ENCODE peak calls at places on chromosomes 5 and 9, in five cellular contexts. C is CD4-positive, CD25-positive, alpha-beta regulatory T cell; Z is IMR-90; P is uterus; J is CD8-positive, alpha-beta T cell. T is an unnamed sample.

GRCh38 chr9:110975278-110975677 is 63.0 kb downstream of the LPAR1 start:
- DNase-seq in C (no peak), J (no peak), P (no peak), Z (no peak), T (no peak)

GRCh38 chr9:137078701-137079400 is 1.5 kb downstream of the UAP1L1 start:
- DNase-seq in P (peak; percentile 16), C (no peak), J (no peak), Z (no peak), T (no peak)

GRCh38 chr5:176662371-176663333 is 15.4 kb downstream of the TSPAN17 start:
- DNase-seq in Z (no peak), C (no peak), P (no peak), J (no peak), T (no peak)

GRCh38 chr5:1111727-1112289 is at the start of gene SLC12A7:
- DNase-seq in J (peak; percentile 72), P (peak; percentile 55), C (peak; percentile 76), Z (no peak), T (no peak)

GRCh38 chr5:122493091-122493775 is 181.2 kb downstream of the SNCAIP start:
- DNase-seq in J (no peak), C (no peak), P (no peak), Z (no peak), T (no peak)

GRCh38 chr5:43704243-43704642 is 101.3 kb downstream of the NNT start:
- DNase-seq in J (no peak), P (no peak), C (no peak), Z (no peak), T (no peak)

GRCh38 chr5:172870261-172870806 is 36.3 kb downstream of the ERGIC1 start:
- DNase-seq in P (peak; percentile 44), Z (peak; percentile 97), C (no peak), J (no peak), T (no peak)

GRCh38 chr9:14627513-14627912 is 65.7 kb downstream of the ZDHHC21 start:
- DNase-seq in Z (no peak), C (no peak), J (no peak), P (no peak), T (no peak)

GRCh38 chr5:67900515-67900914 is 315.0 kb upstream of the PIK3R1 start:
- DNase-seq in C (no peak), Z (no peak), P (peak; percentile 22), J (no peak), T (no peak)

GRCh38 chr9:133689151-133689763 is 48.9 kb downstream of the SARDH start:
- DNase-seq in Z (no peak), P (no peak), C (no peak), J (no peak), T (no peak)

GRCh38 chr9:8734760-8735159 is 935.2 kb upstream of the DMAC1 start:
- DNase-seq in J (no peak), Z (no peak), P (no peak), C (no peak), T (no peak)

GRCh38 chr9:97363661-97364299 is 48.1 kb upstream of the TDRD7 start:
- DNase-seq in P (no peak), C (no peak), J (no peak), Z (no peak), T (no peak)

GRCh38 chr9:93096811-93097382 is 880 bp downstream of the CARD19 start:
- DNase-seq in P (no peak), J (no peak), C (no peak), Z (no peak), T (no peak)

GRCh38 chr9:93096131-93096802 is at the start of gene CARD19:
- DNase-seq in Z (peak; percentile 12), J (peak; percentile 51), C (peak; percentile 64), P (peak; percentile 71), T (no peak)

GRCh38 chr9:93098236-93098946 is 2.4 kb downstream of the CARD19 start:
- DNase-seq in P (peak; percentile 90), J (peak; percentile 71), Z (peak; percentile 98), C (peak; percentile 67), T (no peak)

GRCh38 chr9:93099551-93100264 is 3.7 kb downstream of the CARD19 start:
- DNase-seq in C (no peak), J (no peak), P (no peak), Z (no peak), T (no peak)

GRCh38 chr9:93097496-93098205 is 1.6 kb downstream of the CARD19 start:
- DNase-seq in J (no peak), P (no peak), Z (peak; percentile 12), C (no peak), T (no peak)
- H3K4me3 ChIP-seq in J (peak overlapping the region; percentile 89), P (peak overlapping the region; percentile 92), Z (peak overlapping the region; percentile 87), C (peak overlapping the region; percentile 79), T (no peak overlapping the region)

GRCh38 chr5:80187274-80187673 is 68.6 kb downstream of the SERINC5 start:
- DNase-seq in Z (no peak), J (no peak), C (no peak), P (no peak), T (no peak)

GRCh38 chr5:80184235-80185023 is 71.4 kb downstream of the SERINC5 start:
- DNase-seq in Z (no peak), J (no peak), P (no peak), C (no peak), T (no peak)

GRCh38 chr5:80187691-80188090 is 68.2 kb downstream of the SERINC5 start:
- DNase-seq in C (no peak), J (no peak), P (no peak), Z (no peak), T (no peak)

GRCh38 chr5:80185095-80185494 is 70.8 kb downstream of the SERINC5 start:
- DNase-seq in C (peak; percentile 63), P (no peak), J (no peak), Z (no peak), T (peak; percentile 79)

GRCh38 chr5:80186634-80187033 is 69.2 kb downstream of the SERINC5 start:
- DNase-seq in Z (no peak), J (no peak), C (peak; percentile 84), P (no peak), T (peak; percentile 64)
- H3K4me3 ChIP-seq in Z (no peak overlapping the region), J (no peak overlapping the region), C (peak overlapping the region; percentile 45), P (no peak overlapping the region), T (no peak overlapping the region)

GRCh38 chr9:126861707-126862460 is 1.4 kb downstream of the ZBTB34 start:
- DNase-seq in P (no peak), C (peak; percentile 50), Z (peak; percentile 32), J (no peak), T (peak; percentile 39)
- H3K4me3 ChIP-seq in P (peak overlapping the region; percentile 87), C (peak overlapping the region; percentile 72), Z (peak overlapping the region; percentile 72), J (peak overlapping the region; percentile 56), T (peak overlapping the region; percentile 72)

GRCh38 chr5:178435321-178436238 is 154.6 kb downstream of the COL23A1 start:
- DNase-seq in P (no peak), J (no peak), C (no peak), Z (no peak), T (no peak)
- H3K4me3 ChIP-seq in P (no peak overlapping the region), J (no peak overlapping the region), C (no peak overlapping the region), Z (no peak overlapping the region), T (no peak overlapping the region)

DNA sequence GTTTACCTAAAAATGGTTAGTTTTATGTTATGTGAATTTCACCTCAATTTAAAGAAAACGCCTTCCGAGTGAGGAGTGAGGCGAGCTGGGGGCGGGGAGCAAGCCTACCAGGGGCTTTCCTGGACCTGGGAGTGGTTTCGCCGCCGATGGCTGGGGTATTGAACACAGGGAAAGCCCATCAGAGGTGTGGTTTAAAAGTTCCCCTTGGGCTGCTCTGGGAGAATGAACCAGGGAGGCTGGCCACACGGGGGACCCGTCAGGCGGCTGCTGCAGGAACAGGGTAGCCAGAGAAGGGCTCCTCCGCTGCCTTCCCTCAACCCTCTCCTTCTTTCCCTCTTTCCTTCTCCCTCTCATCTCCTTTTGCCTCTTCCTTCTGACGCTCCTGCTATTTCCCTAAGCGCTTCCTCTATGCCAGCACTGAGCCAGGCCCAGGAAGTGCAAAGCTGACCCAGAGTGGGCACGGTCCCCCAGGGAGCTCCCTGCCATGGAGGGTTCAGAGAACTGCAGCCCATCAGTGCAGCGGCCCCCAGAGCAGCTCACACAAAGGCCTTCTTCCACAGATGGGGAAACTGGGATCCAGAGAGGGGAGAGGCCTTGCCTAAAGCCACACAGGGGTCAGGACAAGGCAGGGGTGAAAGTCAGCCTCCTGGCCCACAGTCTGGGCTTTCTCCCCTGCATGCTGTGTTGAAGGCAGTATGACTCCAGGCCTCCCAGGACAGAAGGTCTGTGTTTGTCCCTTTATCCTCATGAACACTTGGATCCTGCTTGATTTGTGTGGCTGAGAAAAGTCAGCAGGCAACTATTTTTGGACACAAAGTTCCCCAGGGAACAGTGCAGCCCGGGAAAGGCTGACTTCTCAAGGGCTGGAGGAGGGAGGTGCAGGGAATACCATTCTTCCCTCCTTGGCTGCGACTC is 4.6 kb downstream of the AKNA start:
- DNase-seq in J (peak; percentile 74), Z (peak; percentile 50), P (peak; percentile 60), C (no peak), T (no peak)
- H3K4me3 ChIP-seq in J (peak overlapping the region; percentile 53), Z (no peak overlapping the region), P (peak overlapping the region; percentile 15), C (peak overlapping the region; percentile 98), T (peak overlapping the region; percentile 76)

DNA sequence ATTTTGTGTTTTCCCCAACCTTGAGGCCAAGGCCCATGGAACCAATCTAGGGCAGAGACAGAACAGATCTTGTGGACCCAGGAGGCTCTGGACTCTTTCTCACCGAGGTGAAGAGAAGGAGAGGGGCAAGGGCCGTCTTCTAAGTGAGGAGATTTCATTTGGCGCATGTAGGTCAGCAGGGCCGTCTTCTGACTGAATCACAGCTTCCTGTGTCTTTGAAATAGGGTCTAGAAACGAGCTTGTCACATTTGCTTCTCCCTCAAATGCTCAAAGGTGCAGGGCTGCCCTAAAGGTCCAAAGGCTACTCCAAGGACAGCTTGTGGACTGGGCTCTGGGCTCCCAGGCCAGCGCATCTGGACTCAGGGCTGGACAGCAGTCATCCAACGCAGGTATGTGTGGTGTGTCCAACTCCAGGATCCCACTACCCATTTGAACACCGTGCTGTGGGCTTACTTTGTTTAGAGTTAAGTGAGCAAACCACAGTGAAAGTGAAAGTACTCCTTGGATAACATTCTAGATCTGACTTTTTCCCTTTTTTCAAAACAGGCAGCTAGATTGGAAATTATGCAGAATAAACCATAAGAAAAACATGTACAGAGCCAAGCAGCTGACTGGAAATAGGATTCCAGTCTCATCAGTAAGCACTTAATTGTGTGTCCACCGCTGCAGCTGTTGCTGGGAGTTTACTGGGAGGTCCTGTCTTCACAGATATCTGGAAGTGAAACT is 357.0 kb downstream of the GADD45G start:
- DNase-seq in J (no peak), Z (peak; percentile 17), P (no peak), C (peak; percentile 32), T (peak; percentile 5)
- H3K4me3 ChIP-seq in J (peak overlapping the region; percentile 11), Z (no peak overlapping the region), P (peak overlapping the region; percentile 19), C (no peak overlapping the region), T (no peak overlapping the region)

T was measured in Jurkat, Clone E6-1.